ENCODE peak calls at places on chromosomes 11 and 22, in nine cellular contexts. One of them, this sample, is unnamed.

GRCh38 chr11:64590763-64591221 is at the start of gene SLC22A12:
- DNase-seq in adipocyte: no peak
- DNase-seq in CD8-positive, alpha-beta memory T cell: no peak
- DNase-seq in AG09309: no peak
- DNase-seq in fibroblast of pulmonary artery: no peak
- DNase-seq in left ventricle myocardium inferior: peak
- DNase-seq in mucosa of descending colon: peak
- DNase-seq in AG04450: no peak
- DNase-seq in GM06990: no peak
- DNase-seq in this sample: no peak

GRCh38 chr11:120239713-120240640 is at the start of gene POU2F3:
- DNase-seq in adipocyte: no peak
- DNase-seq in CD8-positive, alpha-beta memory T cell: no peak
- DNase-seq in AG09309: no peak
- DNase-seq in fibroblast of pulmonary artery: no peak
- DNase-seq in left ventricle myocardium inferior: no peak
- DNase-seq in mucosa of descending colon: no peak
- DNase-seq in AG04450: no peak
- DNase-seq in GM06990: no peak
- DNase-seq in this sample: no peak

GRCh38 chr11:131815631-131816030 is 445.2 kb downstream of the NTM start:
- DNase-seq in adipocyte: no peak
- DNase-seq in CD8-positive, alpha-beta memory T cell: no peak
- DNase-seq in AG09309: no peak
- DNase-seq in fibroblast of pulmonary artery: no peak
- DNase-seq in left ventricle myocardium inferior: no peak
- DNase-seq in mucosa of descending colon: no peak
- DNase-seq in AG04450: no peak
- DNase-seq in GM06990: no peak
- DNase-seq in this sample: no peak

GRCh38 chr11:131418214-131418613 is 47.8 kb downstream of the NTM start:
- DNase-seq in adipocyte: no peak
- DNase-seq in CD8-positive, alpha-beta memory T cell: no peak
- DNase-seq in AG09309: no peak
- DNase-seq in fibroblast of pulmonary artery: no peak
- DNase-seq in left ventricle myocardium inferior: no peak
- DNase-seq in mucosa of descending colon: no peak
- DNase-seq in AG04450: no peak
- DNase-seq in GM06990: no peak
- DNase-seq in this sample: no peak

GRCh38 chr22:33302049-33302545 is 243.9 kb upstream of the SYN3 start:
- DNase-seq in adipocyte: peak
- DNase-seq in CD8-positive, alpha-beta memory T cell: no peak
- DNase-seq in AG09309: peak
- DNase-seq in fibroblast of pulmonary artery: peak
- DNase-seq in left ventricle myocardium inferior: peak
- DNase-seq in mucosa of descending colon: peak
- DNase-seq in AG04450: peak
- DNase-seq in GM06990: peak
- DNase-seq in this sample: peak

GRCh38 chr11:135075740-135076139 is 663.7 kb upstream of the B3GAT1 start:
- DNase-seq in adipocyte: peak
- DNase-seq in CD8-positive, alpha-beta memory T cell: peak
- DNase-seq in AG09309: no peak
- DNase-seq in fibroblast of pulmonary artery: peak
- DNase-seq in left ventricle myocardium inferior: peak
- DNase-seq in mucosa of descending colon: peak
- DNase-seq in AG04450: no peak
- DNase-seq in GM06990: peak
- DNase-seq in this sample: no peak

GRCh38 chr11:71466358-71466757 is 13.4 kb downstream of the NADSYN1 start:
- DNase-seq in adipocyte: no peak
- DNase-seq in CD8-positive, alpha-beta memory T cell: no peak
- DNase-seq in AG09309: no peak
- DNase-seq in fibroblast of pulmonary artery: no peak
- DNase-seq in left ventricle myocardium inferior: no peak
- DNase-seq in mucosa of descending colon: no peak
- DNase-seq in AG04450: no peak
- DNase-seq in GM06990: no peak
- DNase-seq in this sample: no peak

GRCh38 chr22:44645083-44645482 is 56.9 kb upstream of the PRR5 start:
- DNase-seq in adipocyte: no peak
- DNase-seq in CD8-positive, alpha-beta memory T cell: no peak
- DNase-seq in AG09309: no peak
- DNase-seq in fibroblast of pulmonary artery: no peak
- DNase-seq in left ventricle myocardium inferior: no peak
- DNase-seq in mucosa of descending colon: no peak
- DNase-seq in AG04450: no peak
- DNase-seq in GM06990: no peak
- DNase-seq in this sample: no peak

GRCh38 chr11:8658210-8658968 is 24.1 kb downstream of the TRIM66 start:
- DNase-seq in adipocyte: no peak
- DNase-seq in CD8-positive, alpha-beta memory T cell: no peak
- DNase-seq in AG09309: no peak
- DNase-seq in fibroblast of pulmonary artery: no peak
- DNase-seq in left ventricle myocardium inferior: no peak
- DNase-seq in mucosa of descending colon: no peak
- DNase-seq in AG04450: no peak
- DNase-seq in GM06990: no peak
- DNase-seq in this sample: peak

GRCh38 chr11:116558504-116559252 is 214.1 kb downstream of the BUD13 start:
- DNase-seq in adipocyte: no peak
- DNase-seq in CD8-positive, alpha-beta memory T cell: no peak
- DNase-seq in AG09309: no peak
- DNase-seq in fibroblast of pulmonary artery: peak
- DNase-seq in left ventricle myocardium inferior: no peak
- DNase-seq in mucosa of descending colon: no peak
- DNase-seq in AG04450: no peak
- DNase-seq in GM06990: no peak
- DNase-seq in this sample: no peak
- H3K4me3 ChIP-seq in adipocyte: no peak
- H3K4me3 ChIP-seq in CD8-positive, alpha-beta memory T cell: no peak
- H3K4me3 ChIP-seq in AG09309: no peak
- H3K4me3 ChIP-seq in fibroblast of pulmonary artery: no peak
- H3K4me3 ChIP-seq in left ventricle myocardium inferior: no peak
- H3K4me3 ChIP-seq in mucosa of descending colon: no peak
- H3K4me3 ChIP-seq in AG04450: no peak
- H3K4me3 ChIP-seq in GM06990: no peak
- H3K4me3 ChIP-seq in this sample: no peak

GRCh38 chr11:33869511-33870422 is 22.1 kb downstream of the LMO2 start:
- DNase-seq in adipocyte: peak
- DNase-seq in CD8-positive, alpha-beta memory T cell: no peak
- DNase-seq in AG09309: no peak
- DNase-seq in fibroblast of pulmonary artery: peak
- DNase-seq in left ventricle myocardium inferior: peak
- DNase-seq in mucosa of descending colon: peak
- DNase-seq in AG04450: no peak
- DNase-seq in GM06990: peak
- DNase-seq in this sample: no peak

GRCh38 chr11:33867566-33867965 is 24.3 kb downstream of the LMO2 start:
- DNase-seq in adipocyte: no peak
- DNase-seq in CD8-positive, alpha-beta memory T cell: no peak
- DNase-seq in AG09309: no peak
- DNase-seq in fibroblast of pulmonary artery: no peak
- DNase-seq in left ventricle myocardium inferior: no peak
- DNase-seq in mucosa of descending colon: no peak
- DNase-seq in AG04450: no peak
- DNase-seq in GM06990: no peak
- DNase-seq in this sample: no peak

GRCh38 chr11:33864479-33864878 is 27.4 kb downstream of the LMO2 start:
- DNase-seq in adipocyte: no peak
- DNase-seq in CD8-positive, alpha-beta memory T cell: no peak
- DNase-seq in AG09309: no peak
- DNase-seq in fibroblast of pulmonary artery: no peak
- DNase-seq in left ventricle myocardium inferior: no peak
- DNase-seq in mucosa of descending colon: peak
- DNase-seq in AG04450: no peak
- DNase-seq in GM06990: no peak
- DNase-seq in this sample: no peak

GRCh38 chr11:33867996-33868645 is 23.8 kb downstream of the LMO2 start:
- DNase-seq in adipocyte: no peak
- DNase-seq in CD8-positive, alpha-beta memory T cell: no peak
- DNase-seq in AG09309: no peak
- DNase-seq in fibroblast of pulmonary artery: no peak
- DNase-seq in left ventricle myocardium inferior: no peak
- DNase-seq in mucosa of descending colon: no peak
- DNase-seq in AG04450: no peak
- DNase-seq in GM06990: no peak
- DNase-seq in this sample: no peak

GRCh38 chr11:33868646-33869461 is 23.0 kb downstream of the LMO2 start:
- DNase-seq in adipocyte: no peak
- DNase-seq in CD8-positive, alpha-beta memory T cell: no peak
- DNase-seq in AG09309: no peak
- DNase-seq in fibroblast of pulmonary artery: no peak
- DNase-seq in left ventricle myocardium inferior: no peak
- DNase-seq in mucosa of descending colon: peak
- DNase-seq in AG04450: no peak
- DNase-seq in GM06990: peak
- DNase-seq in this sample: no peak
- H3K4me3 ChIP-seq in adipocyte: peak
- H3K4me3 ChIP-seq in CD8-positive, alpha-beta memory T cell: no peak
- H3K4me3 ChIP-seq in AG09309: no peak
- H3K4me3 ChIP-seq in fibroblast of pulmonary artery: peak
- H3K4me3 ChIP-seq in left ventricle myocardium inferior: peak
- H3K4me3 ChIP-seq in mucosa of descending colon: peak
- H3K4me3 ChIP-seq in AG04450: no peak
- H3K4me3 ChIP-seq in GM06990: peak
- H3K4me3 ChIP-seq in this sample: peak

GRCh38 chr22:30964858-30965257 is 3.7 kb downstream of the MORC2 start:
- DNase-seq in adipocyte: no peak
- DNase-seq in CD8-positive, alpha-beta memory T cell: no peak
- DNase-seq in AG09309: no peak
- DNase-seq in fibroblast of pulmonary artery: no peak
- DNase-seq in left ventricle myocardium inferior: no peak
- DNase-seq in mucosa of descending colon: no peak
- DNase-seq in AG04450: no peak
- DNase-seq in GM06990: no peak
- DNase-seq in this sample: no peak

GRCh38 chr22:30968924-30969531 is at the start of gene TUG1:
- DNase-seq in adipocyte: peak
- DNase-seq in CD8-positive, alpha-beta memory T cell: peak
- DNase-seq in AG09309: peak
- DNase-seq in fibroblast of pulmonary artery: peak
- DNase-seq in left ventricle myocardium inferior: peak
- DNase-seq in mucosa of descending colon: peak
- DNase-seq in AG04450: peak
- DNase-seq in GM06990: peak
- DNase-seq in this sample: peak

GRCh38 chr22:30968015-30968923 is at the start of gene MORC2:
- DNase-seq in adipocyte: no peak
- DNase-seq in CD8-positive, alpha-beta memory T cell: no peak
- DNase-seq in AG09309: no peak
- DNase-seq in fibroblast of pulmonary artery: peak
- DNase-seq in left ventricle myocardium inferior: no peak
- DNase-seq in mucosa of descending colon: peak
- DNase-seq in AG04450: no peak
- DNase-seq in GM06990: no peak
- DNase-seq in this sample: peak

GRCh38 chr22:30970356-30970746 is 1.3 kb downstream of the TUG1 start:
- DNase-seq in adipocyte: peak
- DNase-seq in CD8-positive, alpha-beta memory T cell: no peak
- DNase-seq in AG09309: no peak
- DNase-seq in fibroblast of pulmonary artery: no peak
- DNase-seq in left ventricle myocardium inferior: no peak
- DNase-seq in mucosa of descending colon: no peak
- DNase-seq in AG04450: no peak
- DNase-seq in GM06990: no peak
- DNase-seq in this sample: no peak

DNA sequence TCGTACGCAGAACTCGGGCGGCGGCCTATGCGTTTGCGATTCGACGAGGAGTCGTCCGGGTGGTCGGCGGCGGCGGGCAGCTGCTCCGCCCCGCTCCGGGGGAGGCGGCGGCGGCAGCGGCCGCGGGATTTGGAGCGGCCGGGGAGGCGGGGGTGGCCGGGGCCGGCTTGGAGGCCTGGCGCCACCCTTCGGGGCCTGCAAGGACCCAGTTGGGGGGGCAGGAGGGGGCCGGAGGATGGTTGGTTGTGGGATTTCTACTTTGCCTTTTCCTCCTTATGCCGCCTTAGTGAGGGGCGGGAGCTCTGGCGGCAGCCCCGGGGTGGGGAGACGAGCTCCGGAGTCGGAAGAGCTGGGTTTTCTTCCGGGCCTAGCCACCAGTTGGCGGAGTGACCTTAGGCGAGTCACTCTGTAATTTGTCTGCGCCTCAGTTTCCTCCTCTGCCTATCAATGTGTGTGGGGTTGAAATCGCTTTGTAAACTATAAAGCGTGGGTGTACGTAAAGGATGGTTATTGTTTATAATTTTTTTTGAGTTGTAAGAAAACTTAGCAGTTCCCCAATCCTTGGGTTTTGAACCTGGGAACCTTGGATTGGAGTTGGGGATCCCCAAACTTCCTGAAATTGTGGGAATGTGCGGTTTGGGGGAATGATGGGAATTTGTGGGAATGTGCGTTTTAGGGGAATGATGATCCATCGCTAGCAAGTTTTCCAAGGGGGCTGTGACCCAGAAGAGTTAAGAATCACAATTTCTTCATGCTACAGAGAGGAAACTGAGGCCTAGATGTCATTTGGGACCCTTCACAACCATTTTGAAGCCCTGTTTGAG is 679 bp downstream of the TUG1 start:
- DNase-seq in adipocyte: peak
- DNase-seq in CD8-positive, alpha-beta memory T cell: no peak
- DNase-seq in AG09309: no peak
- DNase-seq in fibroblast of pulmonary artery: peak
- DNase-seq in left ventricle myocardium inferior: peak
- DNase-seq in mucosa of descending colon: no peak
- DNase-seq in AG04450: no peak
- DNase-seq in GM06990: no peak
- DNase-seq in this sample: peak
- H3K4me3 ChIP-seq in adipocyte: peak
- H3K4me3 ChIP-seq in CD8-positive, alpha-beta memory T cell: peak
- H3K4me3 ChIP-seq in AG09309: peak
- H3K4me3 ChIP-seq in fibroblast of pulmonary artery: peak
- H3K4me3 ChIP-seq in left ventricle myocardium inferior: peak
- H3K4me3 ChIP-seq in mucosa of descending colon: peak
- H3K4me3 ChIP-seq in AG04450: peak
- H3K4me3 ChIP-seq in GM06990: peak
- H3K4me3 ChIP-seq in this sample: peak

GRCh38 chr11:58573451-58574104 is 2.1 kb downstream of the LPXN start:
- DNase-seq in adipocyte: peak
- DNase-seq in CD8-positive, alpha-beta memory T cell: peak
- DNase-seq in AG09309: peak
- DNase-seq in fibroblast of pulmonary artery: peak
- DNase-seq in left ventricle myocardium inferior: peak
- DNase-seq in mucosa of descending colon: no peak
- DNase-seq in AG04450: peak
- DNase-seq in GM06990: peak
- DNase-seq in this sample: peak
- H3K4me3 ChIP-seq in adipocyte: peak
- H3K4me3 ChIP-seq in CD8-positive, alpha-beta memory T cell: peak
- H3K4me3 ChIP-seq in AG09309: peak
- H3K4me3 ChIP-seq in fibroblast of pulmonary artery: peak
- H3K4me3 ChIP-seq in left ventricle myocardium inferior: no peak
- H3K4me3 ChIP-seq in mucosa of descending colon: no peak
- H3K4me3 ChIP-seq in AG04450: no peak
- H3K4me3 ChIP-seq in GM06990: peak
- H3K4me3 ChIP-seq in this sample: no peak

DNA sequence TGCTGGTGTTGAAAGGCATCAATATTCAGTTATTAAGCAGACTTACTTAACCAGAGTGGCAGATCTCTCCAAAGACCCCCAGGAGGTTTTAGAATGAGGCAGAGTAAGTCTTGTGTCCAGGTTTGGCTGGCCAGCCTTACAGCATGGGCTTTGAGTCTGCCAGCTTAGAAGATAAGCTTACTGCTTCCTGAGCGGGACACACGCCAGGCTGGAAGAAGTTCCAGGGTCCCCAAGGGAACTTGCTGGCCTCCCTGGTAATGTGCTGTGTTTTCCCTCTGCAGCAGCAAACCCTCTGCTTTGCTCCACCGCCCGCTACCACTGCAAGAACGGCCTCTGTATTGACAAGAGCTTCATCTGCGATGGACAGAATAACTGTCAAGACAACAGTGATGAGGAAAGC is 154.2 kb downstream of the LDLRAD3 start:
- DNase-seq in adipocyte: no peak
- DNase-seq in CD8-positive, alpha-beta memory T cell: no peak
- DNase-seq in AG09309: no peak
- DNase-seq in fibroblast of pulmonary artery: peak
- DNase-seq in left ventricle myocardium inferior: peak
- DNase-seq in mucosa of descending colon: no peak
- DNase-seq in AG04450: no peak
- DNase-seq in GM06990: no peak
- DNase-seq in this sample: no peak
- H3K4me3 ChIP-seq in adipocyte: no peak
- H3K4me3 ChIP-seq in CD8-positive, alpha-beta memory T cell: no peak
- H3K4me3 ChIP-seq in AG09309: no peak
- H3K4me3 ChIP-seq in fibroblast of pulmonary artery: no peak
- H3K4me3 ChIP-seq in left ventricle myocardium inferior: no peak
- H3K4me3 ChIP-seq in mucosa of descending colon: no peak
- H3K4me3 ChIP-seq in AG04450: no peak
- H3K4me3 ChIP-seq in GM06990: no peak
- H3K4me3 ChIP-seq in this sample: no peak